ENCODE peak calls at places on chromosomes 3 and 15, in seven cellular contexts. X is tibial artery, O is Panc1, W is lower lobe of right lung, E is cardiac muscle cell, Q is left ventricle myocardium inferior, Y is ovary. T is an unnamed sample.

GRCh38 chr3:108334698-108335097 is 38.4 kb downstream of the HHLA2 start:
- DNase-seq in X (no peak), W (no peak), Y (no peak), E (no peak), Q (no peak), O (no peak), T (no peak)

GRCh38 chr3:45964139-45964538 is 20.9 kb downstream of the CXCR6 start:
- DNase-seq in X (no peak), E (no peak), W (no peak), Y (no peak), O (no peak), Q (no peak), T (no peak)

GRCh38 chr3:127637546-127637945 is 8.6 kb downstream of the PODXL2 start:
- DNase-seq in Y (no peak), W (no peak), X (peak), E (no peak), O (no peak), Q (no peak), T (no peak)

GRCh38 chr3:154921351-154921750 is 158.8 kb upstream of the MME start:
- DNase-seq in Y (no peak), Q (no peak), O (no peak), X (no peak), W (no peak), E (no peak), T (no peak)

GRCh38 chr3:193816656-193817311 is 223.8 kb downstream of the OPA1 start:
- DNase-seq in W (no peak), Y (peak), X (no peak), Q (peak), E (peak), O (no peak), T (peak)

GRCh38 chr3:134325106-134325705 is 49.0 kb downstream of the AMOTL2 start:
- DNase-seq in W (no peak), Y (no peak), O (no peak), E (no peak), X (no peak), Q (no peak), T (no peak)

GRCh38 chr3:172646439-172647015 is 64.3 kb downstream of the NCEH1 start:
- DNase-seq in W (no peak), E (peak), Q (no peak), X (no peak), Y (no peak), O (no peak), T (peak)

GRCh38 chr3:44509393-44509921 is 32.0 kb upstream of the ZNF445 start:
- DNase-seq in W (no peak), O (no peak), E (peak), X (no peak), Y (no peak), Q (no peak), T (no peak)

GRCh38 chr3:12752803-12753202 is 6.3 kb downstream of the TMEM40 start:
- DNase-seq in O (no peak), X (no peak), Y (no peak), E (no peak), Q (no peak), W (no peak), T (no peak)

GRCh38 chr15:51281368-51281967 is 56.9 kb downstream of the CYP19A1 start:
- DNase-seq in Q (peak), Y (peak), O (no peak), E (peak), W (peak), X (peak), T (peak)

GRCh38 chr15:72722071-72722696 is 36.2 kb downstream of the BBS4 start:
- DNase-seq in Q (peak), O (peak), E (peak), X (no peak), W (peak), Y (peak), T (peak)

GRCh38 chr3:79685108-79685507 is 82.7 kb downstream of the ROBO1 start:
- DNase-seq in Y (no peak), E (no peak), Q (no peak), W (no peak), X (no peak), O (no peak), T (no peak)

GRCh38 chr15:62462268-62462667 is 297.2 kb upstream of the C2CD4B start:
- DNase-seq in O (no peak), E (no peak), Q (no peak), W (no peak), Y (no peak), X (peak), T (no peak)

GRCh38 chr15:63501256-63502089 is 2.9 kb upstream of the USP3 start:
- DNase-seq in Y (peak), W (peak), Q (peak), E (peak), O (no peak), X (peak), T (peak)

GRCh38 chr3:16203031-16203430 is 28.6 kb downstream of the GALNT15 start:
- DNase-seq in Q (no peak), E (no peak), W (no peak), O (no peak), X (no peak), Y (no peak), T (no peak)

GRCh38 chr15:69535101-69535638 is 82.6 kb downstream of the RPLP1 start:
- DNase-seq in Q (no peak), O (no peak), W (no peak), Y (no peak), E (peak), X (peak), T (no peak)

GRCh38 chr3:113626513-113627371 is 69.7 kb downstream of the USF3 start:
- DNase-seq in E (peak), X (no peak), Y (peak), W (no peak), Q (peak), O (peak), T (peak)

GRCh38 chr3:191492601-191493000 is 31.6 kb downstream of the PYDC2 start:
- DNase-seq in E (peak), Y (no peak), O (no peak), W (no peak), X (no peak), Q (no peak), T (no peak)

GRCh38 chr15:70361891-70362290 is 264.2 kb upstream of the TLE3 start:
- DNase-seq in Y (no peak), Q (no peak), X (no peak), O (no peak), W (no peak), E (no peak), T (no peak)

GRCh38 chr15:81337713-81338157 is 13.8 kb upstream of the STARD5 start:
- DNase-seq in Y (no peak), E (peak), Q (no peak), X (no peak), W (no peak), O (no peak), T (no peak)

GRCh38 chr15:71414778-71415177 is 299.5 kb downstream of the THSD4 start:
- DNase-seq in X (no peak), Y (no peak), W (no peak), O (no peak), Q (no peak), E (no peak), T (no peak)

GRCh38 chr3:39794880-39795279 is 14.5 kb upstream of the MYRIP start:
- DNase-seq in Q (no peak), Y (no peak), E (no peak), X (no peak), O (no peak), W (no peak), T (no peak)

GRCh38 chr3:127462111-127462655 is 128.3 kb downstream of the TPRA1 start:
- DNase-seq in O (no peak), E (no peak), Q (no peak), X (no peak), W (peak), Y (no peak), T (no peak)

GRCh38 chr15:32657198-32657886 is 15.8 kb downstream of the SCG5 start:
- DNase-seq in X (no peak), W (no peak), E (no peak), Y (no peak), Q (no peak), O (no peak), T (no peak)

GRCh38 chr15:81235781-81236507 is 39.3 kb downstream of the IL16 start:
- DNase-seq in W (no peak), E (peak), O (no peak), X (no peak), Y (peak), Q (peak), T (no peak)

GRCh38 chr3:23785097-23785645 is 20.6 kb upstream of the UBE2E1 start:
- DNase-seq in Y (no peak), X (no peak), Q (no peak), W (no peak), E (no peak), O (no peak), T (no peak)

GRCh38 chr3:73148653-73149052 is 87.2 kb downstream of the EBLN2 start:
- DNase-seq in E (no peak), Y (no peak), O (no peak), W (no peak), Q (no peak), X (no peak), T (no peak)

GRCh38 chr3:157388976-157389375 is 47.7 kb upstream of the PTX3 start:
- DNase-seq in E (peak), W (no peak), Y (no peak), O (no peak), Q (no peak), X (no peak), T (no peak)

GRCh38 chr3:53069422-53070068 is 23.7 kb upstream of the SFMBT1 start:
- DNase-seq in X (peak), Y (no peak), Q (no peak), W (no peak), E (peak), O (no peak), T (no peak)

GRCh38 chr3:44883999-44884431 is 9.6 kb downstream of the TGM4 start:
- DNase-seq in Y (no peak), W (no peak), O (peak), Q (no peak), X (no peak), E (peak), T (no peak)

GRCh38 chr15:62517541-62517940 is 352.5 kb upstream of the C2CD4B start:
- DNase-seq in Y (no peak), W (no peak), Q (no peak), O (no peak), E (no peak), X (no peak), T (no peak)

GRCh38 chr3:141798455-141798854 is 35.2 kb downstream of the GRK7 start:
- DNase-seq in Q (peak), Y (peak), X (no peak), E (peak), O (no peak), W (no peak), T (peak)

GRCh38 chr3:141797167-141797773 is 34.1 kb downstream of the GRK7 start:
- DNase-seq in Y (peak), W (peak), E (peak), O (no peak), X (peak), Q (peak), T (peak)

GRCh38 chr3:141796436-141797166 is 33.4 kb downstream of the GRK7 start:
- DNase-seq in W (no peak), O (no peak), X (no peak), E (peak), Y (no peak), Q (no peak), T (no peak)

GRCh38 chr3:141795719-141796435 is 32.7 kb downstream of the GRK7 start:
- DNase-seq in X (peak), O (no peak), W (peak), E (peak), Y (no peak), Q (peak), T (peak)

DNA sequence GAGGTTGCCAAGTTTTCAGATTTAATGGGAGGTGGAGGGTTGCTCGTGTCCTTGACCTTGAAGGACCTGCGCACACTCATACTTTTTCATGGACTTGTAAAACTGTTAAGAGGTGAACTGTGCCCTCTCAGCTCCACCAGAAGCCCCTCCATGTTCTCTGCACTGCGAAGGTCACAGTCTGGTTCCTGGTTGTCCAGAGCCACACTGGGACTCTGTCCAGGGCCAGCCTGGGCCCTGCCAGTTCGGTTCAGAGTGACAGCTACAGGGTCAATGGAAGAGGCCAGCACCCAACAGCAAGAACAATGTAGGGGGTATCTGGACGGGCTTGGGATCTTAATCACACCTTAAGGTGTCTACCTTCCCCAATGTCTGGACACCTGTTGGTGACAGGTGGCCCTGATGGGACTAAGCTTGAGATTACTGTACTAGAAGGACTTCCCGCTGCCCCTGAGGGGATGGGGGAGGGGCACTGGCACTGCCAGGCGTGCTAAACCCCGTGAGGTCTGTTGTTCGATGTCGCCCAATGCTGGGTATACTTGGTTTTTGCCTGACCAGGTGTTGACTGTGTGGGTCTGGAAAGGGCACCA is 34.7 kb downstream of the GRK7 start:
- DNase-seq in E (no peak), Y (peak), W (no peak), Q (no peak), O (no peak), X (no peak), T (peak)
- H3K4me3 ChIP-seq in E (no peak), Y (peak), W (peak), Q (peak), O (no peak), X (peak), T (peak)

DNA sequence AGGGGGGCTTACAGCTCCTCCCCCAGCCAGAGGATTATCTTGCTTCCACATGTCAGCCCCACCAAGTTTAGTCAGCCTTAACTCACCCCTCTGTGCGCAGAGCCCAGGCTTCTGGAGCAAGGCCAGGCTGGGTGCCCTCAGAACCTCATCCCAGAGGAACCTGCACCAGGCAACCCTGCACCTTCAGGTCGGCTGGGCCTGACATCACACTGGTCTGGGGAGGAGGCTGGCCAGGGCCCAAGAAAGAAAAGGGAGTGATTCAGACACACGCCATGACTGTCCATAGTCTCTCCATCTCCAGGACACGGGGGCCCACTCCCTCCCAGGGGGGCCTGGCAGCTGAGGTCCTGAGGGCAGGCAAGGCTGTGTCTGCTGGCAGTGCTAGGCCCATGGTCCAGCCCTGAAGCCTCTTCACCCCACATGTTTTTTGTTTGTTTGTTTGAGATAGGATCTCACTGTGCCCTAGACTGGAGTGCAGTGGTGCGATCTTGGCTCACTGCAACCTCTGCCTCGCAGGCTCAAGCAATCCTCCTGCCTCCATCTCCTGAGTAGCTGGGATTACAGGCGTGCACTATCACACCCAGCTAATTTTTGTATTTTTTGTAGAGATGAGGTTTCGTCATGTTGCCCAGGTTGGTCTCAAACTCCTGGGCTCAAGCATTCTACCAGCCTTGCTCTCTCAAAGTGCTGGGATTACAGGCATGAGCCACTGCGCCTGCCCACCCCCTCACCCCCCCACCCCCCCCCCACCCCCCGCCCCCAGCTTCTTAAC is 11.1 kb downstream of the TNK2 start:
- DNase-seq in X (no peak), O (no peak), E (peak), W (no peak), Y (peak), Q (no peak), T (no peak)
- TF ChIP-seq CTCF in X (no peak), O (no peak), E (no peak), W (no peak), Y (no peak), Q (no peak), T (no peak)

GRCh38 chr3:129651316-129652202 is 45.1 kb upstream of the PLXND1 start:
- DNase-seq in Q (no peak), O (no peak), X (no peak), Y (peak), E (peak), W (no peak), T (no peak)
- H3K27ac ChIP-seq in Q (no peak), O (no peak), X (no peak), Y (no peak), E (no peak), W (no peak), T (no peak)

DNA sequence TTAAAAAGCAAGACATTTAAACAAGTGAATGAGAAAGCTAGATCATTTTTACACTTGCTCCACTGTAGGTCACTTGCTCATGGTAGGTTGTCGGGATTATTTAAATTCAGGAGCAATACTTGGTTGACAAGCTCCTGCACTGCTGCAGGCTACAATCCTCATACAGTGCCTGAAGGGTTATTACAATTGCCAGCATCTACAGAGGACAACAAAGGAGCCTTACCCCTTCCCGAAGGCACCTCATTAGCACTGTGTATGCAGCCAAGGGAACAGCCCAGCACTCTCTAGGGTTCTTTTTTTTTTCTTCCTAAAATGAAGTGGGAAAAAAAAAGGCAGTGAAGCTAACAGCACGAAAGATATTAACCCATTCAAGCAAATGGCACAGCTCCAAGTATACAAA is 142.7 kb downstream of the ULK4 start:
- DNase-seq in W (no peak), E (no peak), X (no peak), Q (no peak), Y (no peak), O (no peak), T (no peak)
- H3K4me3 ChIP-seq in W (no peak), E (no peak), X (no peak), Q (no peak), Y (no peak), O (no peak), T (no peak)

T was measured in heart right ventricle.